ENCODE peak calls at places on chromosomes 11 and 22, in nine cellular contexts. K is PC-9; I is effector memory CD4-positive, alpha-beta T cell; F is body of pancreas; S is lower lobe of right lung; C is heart right ventricle; R is GM23248; L is hepatocyte; J is sigmoid colon. H is an unnamed sample.

GRCh38 chr11:35337919-35338316 is 81.4 kb downstream of the SLC1A2 start:
- DNase-seq in K (no peak), I (no peak), F (no peak), S (no peak), C (no peak), R (no peak), L (no peak), J (no peak), H (no peak)

GRCh38 chr22:24400037-24400725 is 27.2 kb upstream of the ADORA2A start:
- DNase-seq in K (no peak), I (no peak), F (no peak), S (no peak), C (no peak), R (no peak), L (no peak), J (no peak), H (no peak)

GRCh38 chr22:44848296-44848741 is 95.9 kb downstream of the ARHGAP8 start:
- DNase-seq in K (no peak), I (no peak), F (no peak), S (no peak), C (no peak), R (no peak), L (no peak), J (no peak), H (no peak)

GRCh38 chr11:90330632-90331031 is 107.8 kb upstream of the CHORDC1 start:
- DNase-seq in K (no peak), I (no peak), F (no peak), S (no peak), C (no peak), R (no peak), L (no peak), J (no peak), H (no peak)

GRCh38 chr11:65471410-65471762 is 27.5 kb upstream of the MALAT1 start:
- DNase-seq in K (peak), I (no peak), F (peak), S (peak), C (peak), R (peak), L (peak), J (peak), H (peak)

GRCh38 chr22:37329239-37330140 is 47.2 kb downstream of the CYTH4 start:
- DNase-seq in K (peak), I (no peak), F (no peak), S (no peak), C (no peak), R (peak), L (no peak), J (no peak), H (no peak)

GRCh38 chr11:117232911-117233409 is 489 bp downstream of the RNF214 start:
- DNase-seq in K (no peak), I (no peak), F (no peak), S (peak), C (no peak), R (peak), L (no peak), J (peak), H (peak)

GRCh38 chr11:96014234-96014633 is 90.3 kb upstream of the MTMR2 start:
- DNase-seq in K (peak), I (peak), F (no peak), S (no peak), C (no peak), R (peak), L (no peak), J (no peak), H (no peak)

GRCh38 chr11:101030692-101031091 is 98.9 kb downstream of the PGR start:
- DNase-seq in K (no peak), I (no peak), F (no peak), S (no peak), C (no peak), R (no peak), L (no peak), J (no peak), H (no peak)

GRCh38 chr11:77014669-77015068 is 19.5 kb upstream of the B3GNT6 start:
- DNase-seq in K (no peak), I (no peak), F (no peak), S (no peak), C (no peak), R (no peak), L (no peak), J (no peak), H (no peak)

GRCh38 chr11:69053546-69054396 is 5.0 kb downstream of the TPCN2 start:
- DNase-seq in K (no peak), I (no peak), F (no peak), S (no peak), C (no peak), R (no peak), L (no peak), J (no peak), H (no peak)

GRCh38 chr11:34198523-34198922 is 93.1 kb downstream of the NAT10 start:
- DNase-seq in K (no peak), I (no peak), F (no peak), S (no peak), C (no peak), R (peak), L (no peak), J (no peak), H (no peak)

GRCh38 chr11:59097113-59097708 is 9.8 kb upstream of the FAM111B start:
- DNase-seq in K (peak), I (peak), F (peak), S (peak), C (peak), R (peak), L (peak), J (peak), H (peak)

GRCh38 chr22:30873661-30874060 is 94.9 kb downstream of the MORC2 start:
- DNase-seq in K (no peak), I (no peak), F (no peak), S (no peak), C (no peak), R (no peak), L (no peak), J (peak), H (no peak)

GRCh38 chr22:20632082-20632481 is 124.7 kb downstream of the MED15 start:
- DNase-seq in K (no peak), I (no peak), F (no peak), S (no peak), C (no peak), R (no peak), L (no peak), J (no peak), H (no peak)

GRCh38 chr11:120208777-120209176 is 2.1 kb upstream of the OAF start:
- DNase-seq in K (peak), I (no peak), F (peak), S (no peak), C (no peak), R (peak), L (peak), J (peak), H (no peak)

GRCh38 chr22:37559521-37559900 is 769 bp upstream of the CDC42EP1 start:
- DNase-seq in K (no peak), I (no peak), F (no peak), S (no peak), C (no peak), R (no peak), L (no peak), J (no peak), H (no peak)

GRCh38 chr11:73227571-73228211 is 9.6 kb downstream of the P2RY2 start:
- DNase-seq in K (peak), I (no peak), F (peak), S (peak), C (no peak), R (no peak), L (peak), J (peak), H (no peak)

GRCh38 chr11:61109671-61110070 is 7.4 kb downstream of the CD5 start:
- DNase-seq in K (no peak), I (no peak), F (no peak), S (no peak), C (no peak), R (no peak), L (no peak), J (peak), H (no peak)

GRCh38 chr22:37045958-37046357 is 5.6 kb upstream of the KCTD17 start:
- DNase-seq in K (no peak), I (no peak), F (no peak), S (no peak), C (no peak), R (peak), L (peak), J (no peak), H (peak)

GRCh38 chr11:125952973-125953372 is 7.1 kb downstream of the VSIG10L2 start:
- DNase-seq in K (peak), I (no peak), F (peak), S (peak), C (no peak), R (peak), L (no peak), J (peak), H (no peak)

GRCh38 chr22:32531955-32532818 is 57.6 kb downstream of the FBXO7 start:
- DNase-seq in K (peak), I (no peak), F (peak), S (peak), C (peak), R (peak), L (peak), J (peak), H (no peak)

GRCh38 chr11:57792060-57792541 is 30.5 kb downstream of the CTNND1 start:
- DNase-seq in K (no peak), I (peak), F (peak), S (peak), C (peak), R (no peak), L (no peak), J (peak), H (no peak)
- H3K4me3 ChIP-seq in K (no peak), I (no peak), F (no peak), S (peak), C (no peak), R (no peak), L (no peak), J (no peak), H (no peak)

DNA sequence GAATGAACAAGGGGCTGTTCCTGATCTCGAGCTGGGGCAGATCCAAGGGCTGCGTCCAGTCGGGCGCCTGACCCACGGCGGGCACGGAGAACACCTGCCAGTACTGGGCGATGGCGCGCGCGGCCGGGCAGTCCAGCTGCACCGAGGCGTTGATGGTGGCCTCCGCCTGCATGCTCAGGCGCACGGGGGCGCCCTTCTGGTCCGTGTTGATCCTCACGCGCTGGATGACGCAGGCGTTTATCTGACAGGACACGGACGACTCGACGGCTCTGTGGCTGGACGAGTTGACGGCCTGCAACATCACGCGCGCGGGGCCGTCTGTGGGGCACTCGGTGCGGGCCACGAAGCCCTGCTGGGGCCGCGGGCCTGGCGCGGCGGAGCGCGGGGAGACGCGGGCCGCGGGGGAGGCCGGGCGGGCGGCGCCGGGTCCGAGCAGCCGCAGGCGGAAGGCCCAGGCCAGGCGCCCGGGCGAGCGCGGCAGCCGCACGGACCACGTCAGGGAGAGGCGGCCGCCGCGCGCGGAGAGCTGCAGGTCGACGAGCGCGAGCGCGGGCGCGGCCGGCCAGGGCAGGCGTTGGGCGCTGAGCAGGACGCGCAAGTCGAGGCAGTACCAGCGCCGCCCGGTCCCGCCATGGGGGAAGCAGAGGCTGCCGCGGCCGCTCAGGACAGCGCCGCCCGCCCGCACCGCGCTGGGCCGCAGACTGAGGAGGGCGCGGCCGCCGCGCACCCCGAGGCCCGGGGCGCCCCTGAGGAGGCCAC is 515 bp downstream of the PKDREJ start:
- DNase-seq in K (no peak), I (no peak), F (peak), S (peak), C (peak), R (peak), L (peak), J (peak), H (no peak)
- H3K4me3 ChIP-seq in K (no peak), I (no peak), F (no peak), S (peak), C (no peak), R (peak), L (no peak), J (peak), H (no peak)

GRCh38 chr11:122175316-122175715 is 59.3 kb upstream of the BLID start:
- DNase-seq in K (no peak), I (no peak), F (no peak), S (no peak), C (no peak), R (peak), L (no peak), J (no peak), H (no peak)
- H3K4me3 ChIP-seq in K (peak), I (no peak), F (no peak), S (no peak), C (no peak), R (peak), L (no peak), J (no peak), H (no peak)

DNA sequence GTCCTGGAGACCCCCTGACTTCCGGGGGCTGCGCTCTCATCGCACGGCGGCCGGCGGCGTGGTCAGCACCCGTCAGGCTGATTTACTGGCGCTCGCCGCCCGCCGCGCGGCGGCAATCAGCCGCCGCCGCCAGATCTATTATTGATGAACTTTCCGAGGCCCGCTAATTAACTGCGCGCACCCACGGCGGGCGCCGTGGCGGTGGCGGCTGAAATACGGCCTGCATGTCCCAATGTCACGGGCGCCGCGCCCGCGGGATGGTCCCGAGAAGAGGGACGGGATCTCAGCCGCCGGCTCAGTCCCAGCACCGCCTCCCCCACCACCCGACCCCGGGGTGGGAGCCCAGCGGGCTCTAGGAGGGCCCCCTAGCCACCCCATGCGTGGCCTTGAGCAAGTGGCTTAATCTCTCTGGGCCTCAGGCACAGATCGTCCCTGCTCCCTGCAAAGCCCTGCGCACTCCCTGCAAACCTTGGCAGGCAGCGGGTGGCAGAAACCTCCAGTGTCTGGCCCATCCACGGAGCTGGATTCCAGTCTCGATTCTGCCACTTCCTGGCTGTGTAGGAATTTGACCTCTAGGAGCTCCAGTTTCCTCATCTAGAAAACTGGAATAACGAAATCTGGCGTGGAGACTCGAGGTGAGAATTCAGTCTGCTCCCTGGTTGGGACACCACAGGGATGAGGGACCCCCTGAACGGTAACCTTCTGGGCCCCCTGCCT is 187.1 kb downstream of the MN1 start:
- DNase-seq in K (no peak), I (no peak), F (no peak), S (no peak), C (no peak), R (peak), L (no peak), J (no peak), H (no peak)
- H3K4me3 ChIP-seq in K (no peak), I (no peak), F (no peak), S (peak), C (no peak), R (peak), L (no peak), J (peak), H (no peak)

GRCh38 chr11:128624269-128625170 is 37.2 kb upstream of the ETS1 start:
- DNase-seq in K (peak), I (peak), F (peak), S (peak), C (no peak), R (no peak), L (no peak), J (no peak), H (no peak)

GRCh38 chr11:128626913-128627665 is 39.7 kb upstream of the ETS1 start:
- DNase-seq in K (no peak), I (no peak), F (no peak), S (no peak), C (peak), R (no peak), L (no peak), J (no peak), H (no peak)

GRCh38 chr11:128627666-128628342 is 40.4 kb upstream of the ETS1 start:
- DNase-seq in K (no peak), I (no peak), F (no peak), S (no peak), C (no peak), R (no peak), L (no peak), J (no peak), H (no peak)

GRCh38 chr11:128625316-128625715 is 38.0 kb upstream of the ETS1 start:
- DNase-seq in K (no peak), I (no peak), F (no peak), S (no peak), C (no peak), R (no peak), L (no peak), J (no peak), H (no peak)

DNA sequence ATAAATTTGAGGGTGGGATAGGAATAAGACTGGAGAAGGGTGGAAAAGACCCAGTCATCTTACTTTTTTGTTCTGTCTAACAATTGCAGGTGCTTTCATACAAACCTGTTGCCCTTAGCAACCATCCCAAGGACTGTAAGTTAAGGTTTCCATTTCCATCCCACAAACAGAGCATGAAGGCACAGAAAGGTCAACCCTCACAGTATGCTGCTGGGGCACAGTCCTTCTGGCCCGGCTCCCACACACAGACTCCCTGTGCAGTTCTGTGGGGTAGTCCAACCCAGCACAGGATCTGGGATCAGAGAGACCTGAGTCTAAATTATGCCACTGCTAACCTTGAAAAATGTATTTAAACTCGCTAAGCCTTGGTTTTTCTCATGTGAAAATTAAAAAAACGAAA is 38.4 kb upstream of the ETS1 start:
- DNase-seq in K (no peak), I (no peak), F (no peak), S (no peak), C (no peak), R (no peak), L (no peak), J (no peak), H (no peak)
- H3K4me3 ChIP-seq in K (no peak), I (no peak), F (no peak), S (no peak), C (no peak), R (no peak), L (no peak), J (no peak), H (no peak)

GRCh38 chr22:48361099-48361639 is 1466.5 kb downstream of the BRD1 start:
- DNase-seq in K (no peak), I (no peak), F (no peak), S (no peak), C (no peak), R (no peak), L (no peak), J (no peak), H (no peak)

GRCh38 chr22:48366056-48366455 is 1461.6 kb downstream of the BRD1 start:
- DNase-seq in K (no peak), I (no peak), F (no peak), S (no peak), C (no peak), R (no peak), L (no peak), J (peak), H (no peak)

GRCh38 chr22:48359613-48359965 is 1468.1 kb downstream of the BRD1 start:
- DNase-seq in K (no peak), I (no peak), F (no peak), S (no peak), C (no peak), R (no peak), L (no peak), J (no peak), H (no peak)

GRCh38 chr22:48365386-48365785 is 1462.3 kb downstream of the BRD1 start:
- DNase-seq in K (no peak), I (no peak), F (no peak), S (no peak), C (no peak), R (no peak), L (no peak), J (no peak), H (no peak)

DNA sequence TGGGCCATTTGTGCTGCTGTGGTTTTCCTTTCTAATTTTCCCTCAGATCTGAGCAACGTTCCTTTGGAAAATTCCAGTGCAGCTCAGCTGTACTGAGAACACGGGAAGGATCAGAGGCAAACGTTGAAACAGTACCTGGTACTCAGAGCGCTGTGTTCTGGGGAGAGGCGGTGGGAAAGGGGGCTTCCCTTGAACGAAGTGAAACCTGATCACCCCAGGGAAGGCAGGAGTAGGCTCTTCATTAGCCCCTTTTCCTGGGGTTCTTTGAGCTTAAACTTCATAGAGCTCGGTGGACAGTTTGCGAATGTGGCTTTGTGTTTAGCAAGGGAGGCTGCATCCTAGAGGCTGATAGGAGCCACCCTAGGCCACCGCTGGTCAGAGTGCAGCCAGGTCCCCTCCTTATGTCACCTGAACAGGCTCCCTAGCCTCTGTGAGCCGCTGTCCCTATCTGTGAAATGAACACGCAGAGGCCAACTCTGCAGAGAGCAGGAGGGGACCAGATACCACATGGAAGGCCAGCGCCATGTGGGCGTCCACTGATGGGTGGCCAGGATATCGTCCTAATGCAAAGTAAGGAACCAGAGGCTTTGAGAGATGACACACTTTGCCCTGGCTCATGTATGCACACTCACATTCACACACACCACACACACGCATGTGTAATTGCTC is 1464.8 kb downstream of the BRD1 start:
- DNase-seq in K (no peak), I (no peak), F (no peak), S (no peak), C (no peak), R (no peak), L (no peak), J (peak), H (no peak)
- H3K4me3 ChIP-seq in K (no peak), I (no peak), F (no peak), S (no peak), C (no peak), R (no peak), L (no peak), J (no peak), H (no peak)

DNA sequence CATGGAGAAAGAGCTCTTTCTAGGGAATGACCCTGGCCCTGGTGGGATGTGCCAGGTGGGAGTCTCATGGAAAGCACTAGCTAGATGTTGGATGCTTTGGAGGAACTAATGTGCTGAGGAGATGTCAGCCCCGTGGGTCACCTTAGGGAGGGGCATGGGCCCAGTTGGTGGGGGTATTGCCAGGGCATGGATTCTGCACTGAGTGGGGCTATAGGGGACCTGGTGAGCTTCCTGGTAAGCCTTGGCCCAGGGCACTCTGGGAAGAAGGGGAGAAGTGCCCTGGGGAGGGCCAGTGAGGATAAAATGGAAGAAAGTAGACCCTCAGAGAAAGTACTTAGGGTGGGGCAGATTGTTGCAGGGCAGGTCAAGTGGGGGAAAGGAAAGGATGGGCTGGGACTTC is 65.2 kb upstream of the SORL1-AS1 start:
- DNase-seq in K (no peak), I (no peak), F (no peak), S (no peak), C (no peak), R (no peak), L (no peak), J (no peak), H (no peak)
- H3K4me3 ChIP-seq in K (no peak), I (no peak), F (no peak), S (no peak), C (no peak), R (no peak), L (no peak), J (no peak), H (no peak)

H was measured in HAP-1.